ENCODE peak calls at places on chromosomes 1 and 21, in six cellular contexts. R, I, P, A, Q and Z are unnamed samples.
A peak's percentile ranks its signal among the peaks of the same experiment; 100 is the strongest.

GRCh38 chr1:108955111-108955510 is 8.2 kb downstream of the CLCC1 start:
- DNase-seq in R (no peak), I (no peak), P (no peak), A (no peak), Q (no peak), Z (no peak)

GRCh38 chr21:45064618-45065399 is 9.6 kb upstream of the ADARB1 start:
- DNase-seq in R (no peak), I (no peak), P (no peak), A (no peak), Q (no peak), Z (no peak)

GRCh38 chr1:115717541-115717940 is 51.0 kb downstream of the CASQ2 start:
- DNase-seq in R (no peak), I (peak; percentile 32), P (no peak), A (no peak), Q (peak; percentile 45), Z (no peak)

GRCh38 chr1:203219171-203219570 is 10.3 kb downstream of the CHIT1 start:
- DNase-seq in R (no peak), I (no peak), P (no peak), A (no peak), Q (no peak), Z (no peak)

GRCh38 chr1:221573727-221574126 is 168.2 kb downstream of the DUSP10 start:
- DNase-seq in R (no peak), I (no peak), P (no peak), A (no peak), Q (no peak), Z (peak; percentile 7)

GRCh38 chr1:30601316-30602085 is 121.9 kb downstream of the MATN1 start:
- DNase-seq in R (no peak), I (no peak), P (no peak), A (no peak), Q (no peak), Z (no peak)

GRCh38 chr1:66275601-66276023 is 258.3 kb upstream of the SGIP1 start:
- DNase-seq in R (no peak), I (peak; percentile 19), P (no peak), A (no peak), Q (no peak), Z (no peak)

GRCh38 chr21:20698585-20698984 is 299.6 kb upstream of the NCAM2 start:
- DNase-seq in R (no peak), I (no peak), P (no peak), A (no peak), Q (no peak), Z (no peak)

GRCh38 chr1:31828341-31828740 is 12.5 kb upstream of the SPOCD1 start:
- DNase-seq in R (no peak), I (no peak), P (no peak), A (no peak), Q (no peak), Z (no peak)

GRCh38 chr1:24349891-24350290 is 30.7 kb downstream of the GRHL3 start:
- DNase-seq in R (no peak), I (no peak), P (no peak), A (no peak), Q (no peak), Z (no peak)

GRCh38 chr1:63602629-63603028 is 9.4 kb downstream of the PGM1 start:
- DNase-seq in R (no peak), I (no peak), P (no peak), A (no peak), Q (no peak), Z (no peak)

GRCh38 chr1:225999912-226000337 is 782 bp upstream of the SDE2 start:
- DNase-seq in R (no peak), I (no peak), P (no peak), A (no peak), Q (no peak), Z (no peak)

GRCh38 chr1:214700381-214700780 is 97.4 kb downstream of the CENPF start:
- DNase-seq in R (no peak), I (no peak), P (no peak), A (no peak), Q (no peak), Z (no peak)